ENCODE peak calls at places on chromosomes 6 and 20, in seven cellular contexts. P, B, V, S, G, X and T are unnamed samples.

GRCh38 chr6:169008641-169009040 is 245.0 kb downstream of the THBS2 start:
- DNase-seq in P (no peak), B (peak; percentile 27), V (no peak), S (no peak), G (no peak), X (no peak), T (no peak)

GRCh38 chr6:40599580-40599979 is 12.4 kb upstream of the LRFN2 start:
- DNase-seq in P (no peak), B (no peak), V (no peak), S (no peak), G (no peak), X (no peak), T (no peak)

GRCh38 chr6:37019065-37019450 is 13.6 kb downstream of the FGD2 start:
- DNase-seq in P (peak; percentile 76), B (peak; percentile 67), V (peak; percentile 68), S (no peak), G (no peak), X (no peak), T (no peak)

GRCh38 chr6:118581489-118581959 is 33.4 kb downstream of the PLN start:
- DNase-seq in P (no peak), B (no peak), V (peak; percentile 20), S (no peak), G (no peak), X (peak; percentile 9), T (no peak)

GRCh38 chr20:24389686-24390085 is 79.7 kb upstream of the SYNDIG1 start:
- DNase-seq in P (no peak), B (no peak), V (no peak), S (no peak), G (no peak), X (no peak), T (no peak)

GRCh38 chr6:74780831-74781230 is 425.0 kb downstream of the COL12A1 start:
- DNase-seq in P (no peak), B (no peak), V (no peak), S (no peak), G (no peak), X (no peak), T (no peak)

GRCh38 chr20:37383229-37383989 is 37.5 kb downstream of the SRC start:
- DNase-seq in P (no peak), B (peak; percentile 95), V (no peak), S (no peak), G (no peak), X (no peak), T (no peak)

GRCh38 chr20:34375977-34376430 is 12.9 kb downstream of the ITCH start:
- DNase-seq in P (no peak), B (peak; percentile 86), V (no peak), S (no peak), G (no peak), X (peak; percentile 31), T (no peak)

GRCh38 chr6:154249499-154250298 is 106.9 kb downstream of the IPCEF1 start:
- DNase-seq in P (no peak), B (peak; percentile 58), V (no peak), S (no peak), G (peak; percentile 92), X (peak; percentile 19), T (peak; percentile 78)

GRCh38 chr6:19713984-19714383 is 123.2 kb upstream of the ID4 start:
- DNase-seq in P (no peak), B (no peak), V (no peak), S (no peak), G (no peak), X (no peak), T (no peak)

GRCh38 chr20:44083220-44083933 is 103.6 kb downstream of the JPH2 start:
- DNase-seq in P (peak; percentile 80), B (peak; percentile 51), V (no peak), S (peak; percentile 58), G (no peak), X (peak; percentile 79), T (no peak)

GRCh38 chr6:26420607-26421235 is 18.6 kb downstream of the BTN3A1 start:
- DNase-seq in P (no peak), B (peak; percentile 54), V (peak; percentile 44), S (no peak), G (no peak), X (no peak), T (no peak)

GRCh38 chr20:64167676-64168075 is 3.4 kb downstream of the MYT1 start:
- DNase-seq in P (no peak), B (no peak), V (no peak), S (no peak), G (no peak), X (no peak), T (no peak)

GRCh38 chr20:2539341-2539740 is 3.0 kb downstream of the TMC2 start:
- DNase-seq in P (no peak), B (no peak), V (no peak), S (no peak), G (no peak), X (no peak), T (no peak)